ENCODE peak calls at places on chromosomes 1 and 21, in eight cellular contexts. One of them, this sample, is unnamed. For H3K4me1, the result is how much of the 10 kb centered on the place peaks cover.

GRCh38 chr21:33255404-33255803 is 10.8 kb upstream of the IL10RB start:
- DNase-seq in left ventricle myocardium inferior: no peak
- DNase-seq in heart right ventricle: no peak
- DNase-seq in tibial nerve: no peak
- DNase-seq in lung: no peak
- DNase-seq in adipocyte: no peak
- DNase-seq in uterus: no peak
- DNase-seq in cardiac muscle cell: no peak
- DNase-seq in this sample: no peak

GRCh38 chr1:33735624-33736023 is 128.3 kb upstream of the HMGB4 start:
- DNase-seq in left ventricle myocardium inferior: no peak
- DNase-seq in heart right ventricle: no peak
- DNase-seq in lung: no peak
- DNase-seq in adipocyte: peak
- DNase-seq in cardiac muscle cell: peak
- DNase-seq in tibial nerve: no peak
- DNase-seq in uterus: no peak
- DNase-seq in this sample: no peak

GRCh38 chr1:154765970-154766369 is 104.1 kb downstream of the KCNN3 start:
- DNase-seq in uterus: peak
- DNase-seq in left ventricle myocardium inferior: no peak
- DNase-seq in heart right ventricle: no peak
- DNase-seq in tibial nerve: no peak
- DNase-seq in lung: no peak
- DNase-seq in adipocyte: peak
- DNase-seq in cardiac muscle cell: peak
- DNase-seq in this sample: no peak

GRCh38 chr21:35190201-35190701 is 141.1 kb upstream of the RUNX1 start:
- DNase-seq in left ventricle myocardium inferior: no peak
- DNase-seq in adipocyte: no peak
- DNase-seq in lung: no peak
- DNase-seq in tibial nerve: no peak
- DNase-seq in uterus: no peak
- DNase-seq in cardiac muscle cell: no peak
- DNase-seq in heart right ventricle: no peak
- DNase-seq in this sample: no peak

GRCh38 chr1:247441621-247442020 is 16.3 kb downstream of the OR2B11 start:
- DNase-seq in lung: no peak
- DNase-seq in uterus: no peak
- DNase-seq in left ventricle myocardium inferior: no peak
- DNase-seq in tibial nerve: no peak
- DNase-seq in heart right ventricle: no peak
- DNase-seq in adipocyte: no peak
- DNase-seq in cardiac muscle cell: no peak
- DNase-seq in this sample: no peak

GRCh38 chr1:218123968-218124367 is 161.1 kb upstream of the RRP15 start:
- DNase-seq in cardiac muscle cell: no peak
- DNase-seq in heart right ventricle: no peak
- DNase-seq in left ventricle myocardium inferior: no peak
- DNase-seq in uterus: no peak
- DNase-seq in lung: no peak
- DNase-seq in tibial nerve: no peak
- DNase-seq in adipocyte: no peak
- DNase-seq in this sample: no peak

GRCh38 chr21:32702702-32703101 is 25.1 kb downstream of the SYNJ1 start:
- DNase-seq in left ventricle myocardium inferior: no peak
- DNase-seq in heart right ventricle: no peak
- DNase-seq in lung: no peak
- DNase-seq in tibial nerve: no peak
- DNase-seq in uterus: no peak
- DNase-seq in adipocyte: no peak
- DNase-seq in cardiac muscle cell: peak
- DNase-seq in this sample: no peak

GRCh38 chr1:25900209-25900608 is 6.0 kb downstream of the STMN1 start:
- DNase-seq in left ventricle myocardium inferior: no peak
- DNase-seq in adipocyte: no peak
- DNase-seq in cardiac muscle cell: no peak
- DNase-seq in uterus: no peak
- DNase-seq in tibial nerve: no peak
- DNase-seq in lung: no peak
- DNase-seq in heart right ventricle: no peak
- DNase-seq in this sample: no peak

GRCh38 chr21:32364801-32365200 is 28.0 kb downstream of the URB1 start:
- DNase-seq in heart right ventricle: no peak
- DNase-seq in uterus: no peak
- DNase-seq in cardiac muscle cell: no peak
- DNase-seq in tibial nerve: no peak
- DNase-seq in lung: no peak
- DNase-seq in left ventricle myocardium inferior: no peak
- DNase-seq in adipocyte: no peak
- DNase-seq in this sample: no peak

DNA sequence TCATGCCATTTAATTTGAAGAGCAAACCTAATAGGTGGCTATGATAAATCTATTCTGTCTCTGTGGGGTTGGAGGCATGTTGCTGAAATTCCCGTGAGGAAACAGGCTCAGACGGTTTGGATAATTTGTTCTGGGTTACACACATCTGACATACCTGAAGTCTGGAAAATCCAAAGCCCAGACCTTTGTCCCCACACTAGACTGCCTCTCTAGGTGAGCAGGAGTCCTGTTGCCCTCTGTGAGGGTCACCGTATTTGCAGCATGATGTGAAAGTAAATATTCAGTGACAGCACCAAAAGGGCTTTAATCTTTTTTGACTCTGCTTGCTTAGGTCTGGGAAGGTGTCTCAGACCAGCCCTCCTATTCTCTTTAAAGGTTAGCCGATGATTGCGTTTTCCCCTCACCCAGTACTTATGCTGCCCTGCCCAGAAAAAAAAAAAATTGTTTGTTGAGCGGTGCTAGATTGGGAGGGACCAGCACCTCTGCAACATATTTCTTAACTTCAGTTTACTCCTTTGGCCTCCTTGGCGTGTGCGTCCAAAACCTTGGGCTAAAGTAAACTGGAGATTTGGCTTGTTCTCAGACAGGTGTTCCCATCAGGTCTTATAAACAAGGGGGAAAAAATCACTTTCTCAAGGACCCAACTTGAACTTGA is 67.0 kb downstream of the CACHD1 start:
- DNase-seq in uterus: no peak
- DNase-seq in lung: peak
- DNase-seq in left ventricle myocardium inferior: no peak
- DNase-seq in cardiac muscle cell: no peak
- DNase-seq in heart right ventricle: no peak
- DNase-seq in adipocyte: no peak
- DNase-seq in tibial nerve: no peak
- DNase-seq in this sample: no peak
- H3K4me1 ChIP-seq in uterus: under half
- H3K4me1 ChIP-seq in lung: under half
- H3K4me1 ChIP-seq in left ventricle myocardium inferior: under half
- H3K4me1 ChIP-seq in cardiac muscle cell: under half
- H3K4me1 ChIP-seq in heart right ventricle: half or more
- H3K4me1 ChIP-seq in adipocyte: under half
- H3K4me1 ChIP-seq in tibial nerve: under half
- H3K4me1 ChIP-seq in this sample: under half

GRCh38 chr1:56572334-56573050 is 6.9 kb downstream of the PLPP3 start:
- DNase-seq in tibial nerve: no peak
- DNase-seq in cardiac muscle cell: no peak
- DNase-seq in left ventricle myocardium inferior: no peak
- DNase-seq in adipocyte: no peak
- DNase-seq in uterus: no peak
- DNase-seq in heart right ventricle: no peak
- DNase-seq in lung: no peak
- DNase-seq in this sample: no peak

GRCh38 chr1:56570924-56571372 is 8.4 kb downstream of the PLPP3 start:
- DNase-seq in left ventricle myocardium inferior: no peak
- DNase-seq in uterus: no peak
- DNase-seq in adipocyte: no peak
- DNase-seq in tibial nerve: no peak
- DNase-seq in cardiac muscle cell: no peak
- DNase-seq in lung: no peak
- DNase-seq in heart right ventricle: no peak
- DNase-seq in this sample: no peak

GRCh38 chr1:56566040-56566774 is 13.2 kb downstream of the PLPP3 start:
- DNase-seq in left ventricle myocardium inferior: no peak
- DNase-seq in lung: no peak
- DNase-seq in tibial nerve: no peak
- DNase-seq in adipocyte: no peak
- DNase-seq in cardiac muscle cell: no peak
- DNase-seq in uterus: no peak
- DNase-seq in heart right ventricle: no peak
- DNase-seq in this sample: no peak

GRCh38 chr1:56566994-56567393 is 12.4 kb downstream of the PLPP3 start:
- DNase-seq in cardiac muscle cell: no peak
- DNase-seq in uterus: no peak
- DNase-seq in adipocyte: no peak
- DNase-seq in tibial nerve: no peak
- DNase-seq in heart right ventricle: no peak
- DNase-seq in lung: no peak
- DNase-seq in left ventricle myocardium inferior: no peak
- DNase-seq in this sample: no peak

GRCh38 chr1:56569661-56570060 is 9.7 kb downstream of the PLPP3 start:
- DNase-seq in cardiac muscle cell: no peak
- DNase-seq in heart right ventricle: no peak
- DNase-seq in tibial nerve: no peak
- DNase-seq in lung: no peak
- DNase-seq in adipocyte: no peak
- DNase-seq in uterus: no peak
- DNase-seq in left ventricle myocardium inferior: no peak
- DNase-seq in this sample: no peak
- H3K4me1 ChIP-seq in cardiac muscle cell: under half
- H3K4me1 ChIP-seq in heart right ventricle: half or more
- H3K4me1 ChIP-seq in tibial nerve: under half
- H3K4me1 ChIP-seq in lung: under half
- H3K4me1 ChIP-seq in adipocyte: half or more
- H3K4me1 ChIP-seq in uterus: under half
- H3K4me1 ChIP-seq in left ventricle myocardium inferior: half or more
- H3K4me1 ChIP-seq in this sample: half or more

GRCh38 chr1:40034869-40035268 is 5.7 kb upstream of the CAP1 start:
- DNase-seq in cardiac muscle cell: no peak
- DNase-seq in left ventricle myocardium inferior: no peak
- DNase-seq in tibial nerve: no peak
- DNase-seq in lung: no peak
- DNase-seq in adipocyte: no peak
- DNase-seq in uterus: no peak
- DNase-seq in heart right ventricle: no peak
- DNase-seq in this sample: no peak
- H3K4me1 ChIP-seq in cardiac muscle cell: under half
- H3K4me1 ChIP-seq in left ventricle myocardium inferior: half or more
- H3K4me1 ChIP-seq in tibial nerve: under half
- H3K4me1 ChIP-seq in lung: under half
- H3K4me1 ChIP-seq in adipocyte: under half
- H3K4me1 ChIP-seq in uterus: under half
- H3K4me1 ChIP-seq in heart right ventricle: under half
- H3K4me1 ChIP-seq in this sample: under half

DNA sequence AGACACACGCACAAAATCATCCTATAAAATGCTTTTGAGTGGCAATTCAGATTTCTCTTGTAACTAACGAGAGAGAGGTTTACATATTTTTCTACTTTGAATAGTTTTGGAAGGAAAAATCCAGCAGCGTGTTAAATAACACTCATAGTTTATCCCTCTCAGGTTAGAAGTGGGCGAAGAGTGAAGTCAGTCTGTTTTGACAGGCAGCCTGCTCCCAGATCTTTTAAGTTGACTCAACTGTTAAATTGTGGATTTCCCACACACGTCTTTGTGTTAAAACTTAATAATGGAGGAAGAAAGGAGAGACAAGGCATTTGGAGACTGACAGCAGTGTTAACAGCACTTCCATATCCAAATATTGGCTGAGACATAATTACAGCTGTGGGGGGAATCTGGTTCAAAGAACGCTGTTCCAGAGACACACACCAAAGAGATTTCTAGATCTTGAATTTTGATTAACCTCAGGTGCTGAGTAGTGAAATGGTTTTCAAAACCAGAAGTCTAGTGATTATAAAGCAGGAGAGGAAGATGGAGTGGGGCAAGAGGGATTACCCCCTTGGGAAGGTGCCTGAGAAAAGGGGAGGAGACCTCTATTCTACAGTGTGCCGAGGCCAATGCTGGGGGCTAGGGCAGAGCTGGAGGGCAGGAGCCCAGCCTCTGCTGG is 2.7 kb downstream of the MAPKAPK2 start:
- DNase-seq in uterus: no peak
- DNase-seq in heart right ventricle: no peak
- DNase-seq in cardiac muscle cell: no peak
- DNase-seq in left ventricle myocardium inferior: no peak
- DNase-seq in lung: no peak
- DNase-seq in tibial nerve: no peak
- DNase-seq in adipocyte: no peak
- DNase-seq in this sample: no peak
- H3K4me1 ChIP-seq in uterus: under half
- H3K4me1 ChIP-seq in heart right ventricle: half or more
- H3K4me1 ChIP-seq in cardiac muscle cell: half or more
- H3K4me1 ChIP-seq in left ventricle myocardium inferior: half or more
- H3K4me1 ChIP-seq in lung: under half
- H3K4me1 ChIP-seq in tibial nerve: under half
- H3K4me1 ChIP-seq in adipocyte: half or more
- H3K4me1 ChIP-seq in this sample: half or more

GRCh38 chr1:99424087-99424486 is 159.8 kb downstream of the PLPPR4 start:
- DNase-seq in heart right ventricle: no peak
- DNase-seq in adipocyte: no peak
- DNase-seq in uterus: no peak
- DNase-seq in lung: no peak
- DNase-seq in left ventricle myocardium inferior: no peak
- DNase-seq in cardiac muscle cell: no peak
- DNase-seq in tibial nerve: no peak
- DNase-seq in this sample: no peak
- H3K4me1 ChIP-seq in heart right ventricle: under half
- H3K4me1 ChIP-seq in adipocyte: under half
- H3K4me1 ChIP-seq in uterus: under half
- H3K4me1 ChIP-seq in lung: under half
- H3K4me1 ChIP-seq in left ventricle myocardium inferior: under half
- H3K4me1 ChIP-seq in cardiac muscle cell: under half
- H3K4me1 ChIP-seq in tibial nerve: under half
- H3K4me1 ChIP-seq in this sample: under half

GRCh38 chr1:244680667-244681066 is 27.7 kb downstream of the DESI2 start:
- DNase-seq in heart right ventricle: no peak
- DNase-seq in lung: no peak
- DNase-seq in adipocyte: peak
- DNase-seq in left ventricle myocardium inferior: no peak
- DNase-seq in uterus: no peak
- DNase-seq in cardiac muscle cell: peak
- DNase-seq in tibial nerve: no peak
- DNase-seq in this sample: no peak
- H3K4me1 ChIP-seq in heart right ventricle: under half
- H3K4me1 ChIP-seq in lung: under half
- H3K4me1 ChIP-seq in adipocyte: under half
- H3K4me1 ChIP-seq in left ventricle myocardium inferior: half or more
- H3K4me1 ChIP-seq in uterus: under half
- H3K4me1 ChIP-seq in cardiac muscle cell: under half
- H3K4me1 ChIP-seq in tibial nerve: under half
- H3K4me1 ChIP-seq in this sample: under half

DNA sequence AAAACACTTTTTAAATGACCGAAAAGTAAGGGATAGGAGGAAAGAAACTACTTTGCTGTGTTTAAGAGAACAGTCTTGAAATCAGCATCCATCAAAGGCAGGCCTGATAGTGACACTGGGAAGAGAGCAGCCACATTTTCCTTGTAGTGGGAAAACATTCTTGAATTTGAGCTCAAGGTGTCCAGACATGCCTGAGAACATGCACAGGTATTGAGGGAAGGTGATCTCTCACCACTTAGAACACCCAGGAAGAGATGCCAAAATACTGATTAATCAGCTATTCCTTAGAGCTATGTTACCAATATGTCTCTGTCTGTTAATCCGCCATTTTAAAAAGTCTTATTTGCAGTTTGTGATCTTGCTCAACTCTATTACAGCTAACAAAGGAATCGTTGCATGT is 25.9 kb downstream of the IL12RB2 start:
- DNase-seq in adipocyte: no peak
- DNase-seq in uterus: no peak
- DNase-seq in tibial nerve: no peak
- DNase-seq in cardiac muscle cell: no peak
- DNase-seq in heart right ventricle: no peak
- DNase-seq in left ventricle myocardium inferior: no peak
- DNase-seq in lung: no peak
- DNase-seq in this sample: no peak
- H3K4me1 ChIP-seq in adipocyte: under half
- H3K4me1 ChIP-seq in uterus: under half
- H3K4me1 ChIP-seq in tibial nerve: under half
- H3K4me1 ChIP-seq in cardiac muscle cell: under half
- H3K4me1 ChIP-seq in heart right ventricle: under half
- H3K4me1 ChIP-seq in left ventricle myocardium inferior: under half
- H3K4me1 ChIP-seq in lung: under half
- H3K4me1 ChIP-seq in this sample: under half